ENCODE peak calls at places on chromosomes 6 and 20, in five cellular contexts. One of them, this sample, is unnamed.

GRCh38 chr6:110628330-110628729 is 151.9 kb upstream of the SLC22A16 start:
- DNase-seq in Right ventricle myocardium superior: no peak
- DNase-seq in left ventricle myocardium inferior: no peak
- DNase-seq in Panc1: no peak
- DNase-seq in fibroblast of the conjunctiva: peak
- DNase-seq in this sample: peak

GRCh38 chr6:9606435-9607134 is 808.3 kb downstream of the TFAP2A start:
- DNase-seq in Right ventricle myocardium superior: no peak
- DNase-seq in left ventricle myocardium inferior: no peak
- DNase-seq in fibroblast of the conjunctiva: no peak
- DNase-seq in Panc1: no peak
- DNase-seq in this sample: no peak

GRCh38 chr20:38883081-38883980 is 42.9 kb upstream of the FAM83D start:
- DNase-seq in Right ventricle myocardium superior: peak
- DNase-seq in Panc1: no peak
- DNase-seq in left ventricle myocardium inferior: no peak
- DNase-seq in fibroblast of the conjunctiva: no peak
- DNase-seq in this sample: no peak

GRCh38 chr20:25207149-25207959 is 11.8 kb downstream of the ENTPD6 start:
- DNase-seq in Panc1: no peak
- DNase-seq in Right ventricle myocardium superior: no peak
- DNase-seq in left ventricle myocardium inferior: no peak
- DNase-seq in fibroblast of the conjunctiva: no peak
- DNase-seq in this sample: no peak

GRCh38 chr6:135265278-135265677 is 84.2 kb downstream of the MYB start:
- DNase-seq in Panc1: no peak
- DNase-seq in Right ventricle myocardium superior: no peak
- DNase-seq in left ventricle myocardium inferior: no peak
- DNase-seq in fibroblast of the conjunctiva: no peak
- DNase-seq in this sample: no peak

GRCh38 chr6:105374010-105374420 is 28.9 kb downstream of the PREP start:
- DNase-seq in Panc1: no peak
- DNase-seq in left ventricle myocardium inferior: no peak
- DNase-seq in fibroblast of the conjunctiva: no peak
- DNase-seq in Right ventricle myocardium superior: no peak
- DNase-seq in this sample: no peak

GRCh38 chr6:7920425-7920824 is 9.8 kb upstream of the TXNDC5 start:
- DNase-seq in fibroblast of the conjunctiva: no peak
- DNase-seq in left ventricle myocardium inferior: no peak
- DNase-seq in Panc1: no peak
- DNase-seq in Right ventricle myocardium superior: no peak
- DNase-seq in this sample: no peak

GRCh38 chr20:15643713-15644112 is 929.5 kb downstream of the KIF16B start:
- DNase-seq in fibroblast of the conjunctiva: no peak
- DNase-seq in left ventricle myocardium inferior: no peak
- DNase-seq in Right ventricle myocardium superior: no peak
- DNase-seq in Panc1: no peak
- DNase-seq in this sample: no peak

GRCh38 chr6:32973934-32974333 is 5.5 kb downstream of the BRD2 start:
- DNase-seq in fibroblast of the conjunctiva: peak
- DNase-seq in Panc1: no peak
- DNase-seq in left ventricle myocardium inferior: no peak
- DNase-seq in Right ventricle myocardium superior: no peak
- DNase-seq in this sample: no peak

GRCh38 chr6:105896821-105897095 is 189.4 kb upstream of the PRDM1 start:
- DNase-seq in Right ventricle myocardium superior: no peak
- DNase-seq in Panc1: no peak
- DNase-seq in left ventricle myocardium inferior: no peak
- DNase-seq in fibroblast of the conjunctiva: no peak
- DNase-seq in this sample: no peak

GRCh38 chr6:25197116-25197515 is 82.1 kb upstream of the CARMIL1 start:
- DNase-seq in left ventricle myocardium inferior: no peak
- DNase-seq in Panc1: no peak
- DNase-seq in Right ventricle myocardium superior: no peak
- DNase-seq in fibroblast of the conjunctiva: no peak
- DNase-seq in this sample: no peak

GRCh38 chr6:49550413-49551125 is at the start of gene C6orf141:
- DNase-seq in fibroblast of the conjunctiva: no peak
- DNase-seq in Right ventricle myocardium superior: no peak
- DNase-seq in left ventricle myocardium inferior: no peak
- DNase-seq in Panc1: no peak
- DNase-seq in this sample: no peak